ENCODE peak calls at places on chromosomes 16 and 17, in ten cellular contexts. L is endothelial cell; Q is amygdala; N is AG04449; M is glomerular endothelial cell; I is activated effector memory CD4-positive, alpha-beta T cell treated with Interleukin-2 at 50 U/mL for 16 hours; W is GM23248; U is NCI-H2081; B is nucleus accumbens; R is BE2C. S is an unnamed sample.

GRCh38 chr17:968812-969766 is 10.5 kb downstream of the NXN start:
- DNase-seq in L (no peak), W (peak; percentile 82), U (peak; percentile 35), R (no peak), M (no peak), B (no peak), Q (no peak), N (no peak), I (no peak), S (no peak)

GRCh38 chr17:77645441-77646430 is 312.8 kb upstream of the TNRC6C start:
- DNase-seq in U (no peak), I (peak; percentile 40), B (no peak), L (peak; percentile 28), N (no peak), R (no peak), W (no peak), Q (no peak), M (no peak), S (no peak)

GRCh38 chr17:5516060-5516792 is 29.9 kb downstream of the MIS12 start:
- DNase-seq in I (no peak), N (peak; percentile 97), M (no peak), R (no peak), W (peak; percentile 98), U (no peak), Q (no peak), B (no peak), L (no peak), S (peak; percentile 97)

GRCh38 chr16:56990407-56991286 is 1.3 kb downstream of the NLRC5 start:
- DNase-seq in N (no peak), Q (no peak), B (no peak), I (no peak), M (no peak), R (no peak), U (no peak), L (no peak), W (peak; percentile 34), S (no peak)

GRCh38 chr17:78013683-78014467 is 55.4 kb downstream of the TNRC6C start:
- DNase-seq in M (peak; percentile 45), W (peak; percentile 73), U (peak; percentile 77), B (peak; percentile 56), R (peak; percentile 31), I (peak; percentile 2), Q (no peak), N (peak; percentile 29), L (peak; percentile 49), S (peak; percentile 93)

GRCh38 chr16:49129935-49130334 is 151.7 kb downstream of the CBLN1 start:
- DNase-seq in I (no peak), U (no peak), R (no peak), W (no peak), L (no peak), Q (no peak), M (no peak), B (no peak), N (no peak), S (no peak)

GRCh38 chr17:74190154-74190553 is 13.3 kb upstream of the RPL38 start:
- DNase-seq in R (no peak), I (no peak), B (no peak), Q (no peak), W (peak; percentile 68), M (no peak), L (no peak), U (peak; percentile 71), N (no peak), S (peak; percentile 62)

GRCh38 chr17:81295031-81295677 is at the start of gene SLC38A10:
- DNase-seq in R (peak; percentile 91), Q (peak; percentile 36), M (no peak), N (no peak), W (peak; percentile 95), I (peak; percentile 88), L (peak; percentile 90), B (peak; percentile 84), U (peak; percentile 88), S (peak; percentile 74)

GRCh38 chr17:1087381-1088241 is 90.7 kb downstream of the TIMM22 start:
- DNase-seq in B (peak; percentile 37), L (peak; percentile 49), I (no peak), R (peak; percentile 77), Q (peak; percentile 37), N (no peak), U (peak; percentile 94), M (no peak), W (peak; percentile 67), S (peak; percentile 29)

GRCh38 chr16:64253114-64253513 is 868.7 kb downstream of the CDH11 start:
- DNase-seq in M (no peak), W (peak; percentile 36), R (no peak), I (no peak), L (no peak), N (no peak), U (no peak), B (no peak), Q (no peak), S (no peak)

GRCh38 chr16:73124097-73124652 is 76.2 kb upstream of the ZFHX3 start:
- DNase-seq in B (no peak), Q (no peak), W (peak; percentile 20), L (no peak), R (peak; percentile 21), M (no peak), U (no peak), N (no peak), I (no peak), S (peak; percentile 32)

GRCh38 chr16:65116216-65116615 is 5.6 kb downstream of the CDH11 start:
- DNase-seq in U (no peak), M (no peak), I (no peak), R (no peak), Q (no peak), L (no peak), N (no peak), B (no peak), W (no peak), S (no peak)

GRCh38 chr16:7303014-7303676 is 29.5 kb upstream of the RBFOX1 start:
- DNase-seq in Q (no peak), L (peak; percentile 9), M (no peak), I (no peak), R (no peak), W (no peak), N (no peak), U (peak; percentile 78), B (no peak), S (no peak)

GRCh38 chr17:67278363-67278762 is 33.4 kb upstream of the HELZ start:
- DNase-seq in I (no peak), L (no peak), N (no peak), M (no peak), Q (no peak), U (no peak), W (no peak), B (no peak), R (no peak), S (no peak)

GRCh38 chr16:1929578-1930337 is 11.5 kb upstream of the HS3ST6 start:
- DNase-seq in I (peak; percentile 88), M (no peak), Q (peak; percentile 2), N (no peak), U (peak; percentile 80), R (peak; percentile 94), B (peak; percentile 79), W (peak; percentile 94), L (peak; percentile 99), S (peak; percentile 74)

GRCh38 chr16:4283939-4284338 is 11.1 kb upstream of the TFAP4 start:
- DNase-seq in M (no peak), L (no peak), Q (no peak), U (no peak), B (no peak), R (no peak), I (no peak), W (peak; percentile 55), N (no peak), S (no peak)

GRCh38 chr17:28550858-28551257 is 1.6 kb downstream of the UNC119 start:
- DNase-seq in N (no peak), M (no peak), U (no peak), W (no peak), R (no peak), Q (no peak), B (no peak), I (no peak), L (no peak), S (no peak)

GRCh38 chr16:64137976-64138375 is 983.9 kb downstream of the CDH11 start:
- DNase-seq in I (no peak), L (no peak), W (no peak), B (no peak), U (no peak), M (no peak), N (no peak), R (no peak), Q (no peak), S (no peak)

GRCh38 chr17:48995871-48996695 is 1.1 kb upstream of the IGF2BP1 start:
- DNase-seq in B (no peak), Q (no peak), L (peak; percentile 93), N (no peak), I (no peak), W (peak; percentile 47), M (no peak), U (no peak), R (peak; percentile 79), S (no peak)

GRCh38 chr17:601462-602303 is 113.0 kb downstream of the VPS53 start:
- DNase-seq in L (no peak), N (no peak), M (no peak), B (no peak), U (no peak), W (peak; percentile 50), I (no peak), Q (no peak), R (peak; percentile 85), S (peak; percentile 54)

GRCh38 chr16:56268799-56269198 is 77.5 kb downstream of the GNAO1 start:
- DNase-seq in B (no peak), N (no peak), I (no peak), R (no peak), U (no peak), M (no peak), W (no peak), L (no peak), Q (no peak), S (no peak)

GRCh38 chr16:81136331-81137011 is 40.3 kb upstream of the GCSH start:
- DNase-seq in Q (peak; percentile 9), U (no peak), M (no peak), N (no peak), W (no peak), L (no peak), B (peak; percentile 34), I (no peak), R (no peak), S (no peak)

GRCh38 chr17:28726396-28726911 is 421 bp upstream of the TLCD1 start:
- DNase-seq in U (peak; percentile 50), I (peak; percentile 72), B (no peak), M (no peak), W (peak; percentile 86), Q (no peak), N (no peak), R (peak; percentile 60), L (peak; percentile 52), S (peak; percentile 47)

GRCh38 chr16:87723224-87723619 is 42.6 kb downstream of the KLHDC4 start:
- DNase-seq in M (peak; percentile 44), U (peak; percentile 94), I (no peak), Q (peak; percentile 75), W (peak; percentile 79), B (peak; percentile 78), R (peak; percentile 98), N (peak; percentile 69), L (no peak), S (peak; percentile 2)

GRCh38 chr17:38749222-38750043 is 1.3 kb upstream of the PCGF2 start:
- DNase-seq in U (peak; percentile 79), Q (no peak), W (peak; percentile 65), N (no peak), R (peak; percentile 73), B (peak; percentile 26), M (no peak), L (peak; percentile 59), I (no peak), S (peak; percentile 68)

GRCh38 chr16:3729161-3730112 is 12.1 kb upstream of the TRAP1 start:
- DNase-seq in U (no peak), W (no peak), R (no peak), I (no peak), M (no peak), N (no peak), B (no peak), L (no peak), Q (no peak), S (no peak)

GRCh38 chr16:3793161-3793576 is 75.8 kb upstream of the TRAP1 start:
- DNase-seq in N (no peak), U (no peak), L (no peak), I (no peak), Q (no peak), W (no peak), B (peak; percentile 13), M (no peak), R (no peak), S (peak; percentile 94)

GRCh38 chr17:34306466-34306865 is 12.8 kb upstream of the CCL8 start:
- DNase-seq in B (no peak), I (no peak), U (no peak), W (peak; percentile 82), N (no peak), M (no peak), R (no peak), L (peak; percentile 8), Q (no peak), S (peak; percentile 94)